ENCODE peak calls at places on chromosome 19, in nine cellular contexts. One of them, this sample, is unnamed.
A peak's percentile ranks its signal among the peaks of the same experiment; 100 is the strongest.

GRCh38 chr19:17645339-17645963 is 42.7 kb downstream of the UNC13A start:
- DNase-seq in GM03348: no peak
- DNase-seq in nephron progenitor cell: no peak
- DNase-seq in HTR-8/SVneo: no peak
- DNase-seq in effector memory CD8-positive, alpha-beta T cell: no peak
- DNase-seq in small intestine: no peak
- DNase-seq in GM20000: no peak
- DNase-seq in lung microvascular endothelial cell: no peak
- DNase-seq in colonic mucosa: no peak
- DNase-seq in this sample: no peak

GRCh38 chr19:4580021-4580901 is 20.8 kb upstream of the SEMA6B start:
- DNase-seq in GM03348: no peak
- DNase-seq in nephron progenitor cell: peak; percentile 41
- DNase-seq in HTR-8/SVneo: no peak
- DNase-seq in effector memory CD8-positive, alpha-beta T cell: no peak
- DNase-seq in small intestine: no peak
- DNase-seq in GM20000: no peak
- DNase-seq in lung microvascular endothelial cell: no peak
- DNase-seq in colonic mucosa: no peak
- DNase-seq in this sample: no peak

GRCh38 chr19:10805758-10806247 is 30.2 kb downstream of the TMED1 start:
- DNase-seq in GM03348: no peak
- DNase-seq in nephron progenitor cell: no peak
- DNase-seq in HTR-8/SVneo: no peak
- DNase-seq in effector memory CD8-positive, alpha-beta T cell: no peak
- DNase-seq in small intestine: no peak
- DNase-seq in GM20000: no peak
- DNase-seq in lung microvascular endothelial cell: no peak
- DNase-seq in colonic mucosa: no peak
- DNase-seq in this sample: no peak

GRCh38 chr19:38513762-38514167 is 80.3 kb downstream of the RYR1 start:
- DNase-seq in GM03348: no peak
- DNase-seq in nephron progenitor cell: no peak
- DNase-seq in HTR-8/SVneo: no peak
- DNase-seq in effector memory CD8-positive, alpha-beta T cell: no peak
- DNase-seq in small intestine: no peak
- DNase-seq in GM20000: no peak
- DNase-seq in lung microvascular endothelial cell: no peak
- DNase-seq in colonic mucosa: no peak
- DNase-seq in this sample: no peak

GRCh38 chr19:5929646-5930045 is 15.6 kb downstream of the CAPS start:
- DNase-seq in GM03348: no peak
- DNase-seq in nephron progenitor cell: no peak
- DNase-seq in HTR-8/SVneo: no peak
- DNase-seq in effector memory CD8-positive, alpha-beta T cell: no peak
- DNase-seq in small intestine: no peak
- DNase-seq in GM20000: no peak
- DNase-seq in lung microvascular endothelial cell: no peak
- DNase-seq in colonic mucosa: no peak
- DNase-seq in this sample: no peak

GRCh38 chr19:40305403-40305802 is 20.3 kb upstream of the AKT2 start:
- DNase-seq in GM03348: peak; percentile 91
- DNase-seq in nephron progenitor cell: peak; percentile 83
- DNase-seq in HTR-8/SVneo: peak; percentile 88
- DNase-seq in effector memory CD8-positive, alpha-beta T cell: peak; percentile 61
- DNase-seq in small intestine: peak; percentile 84
- DNase-seq in GM20000: peak; percentile 84
- DNase-seq in lung microvascular endothelial cell: peak; percentile 92
- DNase-seq in colonic mucosa: peak; percentile 80
- DNase-seq in this sample: no peak

GRCh38 chr19:16828990-16829821 is at the start of gene SIN3B:
- DNase-seq in GM03348: peak; percentile 98
- DNase-seq in nephron progenitor cell: peak; percentile 87
- DNase-seq in HTR-8/SVneo: peak; percentile 93
- DNase-seq in effector memory CD8-positive, alpha-beta T cell: peak; percentile 93
- DNase-seq in small intestine: peak; percentile 91
- DNase-seq in GM20000: peak; percentile 97
- DNase-seq in lung microvascular endothelial cell: peak; percentile 91
- DNase-seq in colonic mucosa: peak; percentile 89
- DNase-seq in this sample: peak; percentile 96

GRCh38 chr19:40503300-40503699 is 36.5 kb downstream of the SPTBN4 start:
- DNase-seq in GM03348: no peak
- DNase-seq in nephron progenitor cell: no peak
- DNase-seq in HTR-8/SVneo: no peak
- DNase-seq in effector memory CD8-positive, alpha-beta T cell: no peak
- DNase-seq in small intestine: peak; percentile 10
- DNase-seq in GM20000: no peak
- DNase-seq in lung microvascular endothelial cell: no peak
- DNase-seq in colonic mucosa: no peak
- DNase-seq in this sample: no peak

GRCh38 chr19:27971071-27971470 is 1241.9 kb downstream of the UQCRFS1 start:
- DNase-seq in GM03348: peak; percentile 38
- DNase-seq in nephron progenitor cell: peak; percentile 12
- DNase-seq in HTR-8/SVneo: no peak
- DNase-seq in effector memory CD8-positive, alpha-beta T cell: no peak
- DNase-seq in small intestine: no peak
- DNase-seq in GM20000: no peak
- DNase-seq in lung microvascular endothelial cell: no peak
- DNase-seq in colonic mucosa: no peak
- DNase-seq in this sample: no peak

GRCh38 chr19:19485161-19485997 is 30.0 kb downstream of the TSSK6 start:
- DNase-seq in GM03348: no peak
- DNase-seq in nephron progenitor cell: no peak
- DNase-seq in HTR-8/SVneo: no peak
- DNase-seq in effector memory CD8-positive, alpha-beta T cell: no peak
- DNase-seq in small intestine: no peak
- DNase-seq in GM20000: no peak
- DNase-seq in lung microvascular endothelial cell: peak; percentile 48
- DNase-seq in colonic mucosa: no peak
- DNase-seq in this sample: no peak

GRCh38 chr19:58439576-58440554 is at the start of gene ZNF132:
- DNase-seq in GM03348: peak; percentile 98
- DNase-seq in nephron progenitor cell: peak; percentile 86
- DNase-seq in HTR-8/SVneo: peak; percentile 96
- DNase-seq in effector memory CD8-positive, alpha-beta T cell: peak; percentile 90
- DNase-seq in small intestine: peak; percentile 100
- DNase-seq in GM20000: peak; percentile 94
- DNase-seq in lung microvascular endothelial cell: peak; percentile 100
- DNase-seq in colonic mucosa: peak; percentile 97
- DNase-seq in this sample: peak; percentile 96

GRCh38 chr19:7795555-7796161 is 32.6 kb downstream of the CLEC4M start:
- DNase-seq in GM03348: no peak
- DNase-seq in nephron progenitor cell: no peak
- DNase-seq in HTR-8/SVneo: no peak
- DNase-seq in effector memory CD8-positive, alpha-beta T cell: no peak
- DNase-seq in small intestine: no peak
- DNase-seq in GM20000: no peak
- DNase-seq in lung microvascular endothelial cell: peak; percentile 4
- DNase-seq in colonic mucosa: no peak
- DNase-seq in this sample: no peak

GRCh38 chr19:38375748-38376147 is 1.4 kb downstream of the PSMD8 start:
- DNase-seq in GM03348: peak; percentile 68
- DNase-seq in nephron progenitor cell: no peak
- DNase-seq in HTR-8/SVneo: no peak
- DNase-seq in effector memory CD8-positive, alpha-beta T cell: no peak
- DNase-seq in small intestine: no peak
- DNase-seq in GM20000: no peak
- DNase-seq in lung microvascular endothelial cell: no peak
- DNase-seq in colonic mucosa: no peak
- DNase-seq in this sample: no peak

GRCh38 chr19:16330368-16330801 is 5.8 kb downstream of the KLF2 start:
- DNase-seq in GM03348: peak; percentile 79
- DNase-seq in nephron progenitor cell: no peak
- DNase-seq in HTR-8/SVneo: peak; percentile 91
- DNase-seq in effector memory CD8-positive, alpha-beta T cell: peak; percentile 91
- DNase-seq in small intestine: peak; percentile 49
- DNase-seq in GM20000: peak; percentile 81
- DNase-seq in lung microvascular endothelial cell: peak; percentile 71
- DNase-seq in colonic mucosa: peak; percentile 69
- DNase-seq in this sample: peak; percentile 95

GRCh38 chr19:10701955-10702307 is 692 bp downstream of the QTRT1 start:
- DNase-seq in GM03348: no peak
- DNase-seq in nephron progenitor cell: peak; percentile 61
- DNase-seq in HTR-8/SVneo: peak; percentile 29
- DNase-seq in effector memory CD8-positive, alpha-beta T cell: no peak
- DNase-seq in small intestine: no peak
- DNase-seq in GM20000: peak; percentile 65
- DNase-seq in lung microvascular endothelial cell: peak; percentile 20
- DNase-seq in colonic mucosa: peak; percentile 41
- DNase-seq in this sample: no peak

GRCh38 chr19:6572217-6572616 is 18.7 kb downstream of the CD70 start:
- DNase-seq in GM03348: no peak
- DNase-seq in nephron progenitor cell: no peak
- DNase-seq in HTR-8/SVneo: no peak
- DNase-seq in effector memory CD8-positive, alpha-beta T cell: no peak
- DNase-seq in small intestine: no peak
- DNase-seq in GM20000: no peak
- DNase-seq in lung microvascular endothelial cell: no peak
- DNase-seq in colonic mucosa: no peak
- DNase-seq in this sample: no peak

GRCh38 chr19:40191836-40192646 is 815 bp downstream of the MAP3K10 start:
- DNase-seq in GM03348: peak; percentile 75
- DNase-seq in nephron progenitor cell: peak; percentile 74
- DNase-seq in HTR-8/SVneo: peak; percentile 32
- DNase-seq in effector memory CD8-positive, alpha-beta T cell: no peak
- DNase-seq in small intestine: no peak
- DNase-seq in GM20000: peak; percentile 75
- DNase-seq in lung microvascular endothelial cell: peak; percentile 30
- DNase-seq in colonic mucosa: peak; percentile 23
- DNase-seq in this sample: no peak

GRCh38 chr19:45164577-45165335 is 4.0 kb upstream of the NKPD1 start:
- DNase-seq in GM03348: peak; percentile 76
- DNase-seq in nephron progenitor cell: peak; percentile 46
- DNase-seq in HTR-8/SVneo: no peak
- DNase-seq in effector memory CD8-positive, alpha-beta T cell: peak; percentile 40
- DNase-seq in small intestine: peak; percentile 53
- DNase-seq in GM20000: peak; percentile 88
- DNase-seq in lung microvascular endothelial cell: peak; percentile 22
- DNase-seq in colonic mucosa: peak; percentile 75
- DNase-seq in this sample: no peak

GRCh38 chr19:16052353-16052752 is 23.9 kb upstream of the TPM4 start:
- DNase-seq in GM03348: no peak
- DNase-seq in nephron progenitor cell: no peak
- DNase-seq in HTR-8/SVneo: no peak
- DNase-seq in effector memory CD8-positive, alpha-beta T cell: no peak
- DNase-seq in small intestine: no peak
- DNase-seq in GM20000: no peak
- DNase-seq in lung microvascular endothelial cell: no peak
- DNase-seq in colonic mucosa: no peak
- DNase-seq in this sample: no peak

GRCh38 chr19:3774621-3775373 is 2.8 kb upstream of the RAX2 start:
- DNase-seq in GM03348: no peak
- DNase-seq in nephron progenitor cell: no peak
- DNase-seq in HTR-8/SVneo: no peak
- DNase-seq in effector memory CD8-positive, alpha-beta T cell: no peak
- DNase-seq in small intestine: no peak
- DNase-seq in GM20000: no peak
- DNase-seq in lung microvascular endothelial cell: no peak
- DNase-seq in colonic mucosa: no peak
- DNase-seq in this sample: no peak

GRCh38 chr19:51520710-51521109 is 10.8 kb downstream of the SIGLEC6 start:
- DNase-seq in GM03348: no peak
- DNase-seq in nephron progenitor cell: no peak
- DNase-seq in HTR-8/SVneo: no peak
- DNase-seq in effector memory CD8-positive, alpha-beta T cell: no peak
- DNase-seq in small intestine: no peak
- DNase-seq in GM20000: no peak
- DNase-seq in lung microvascular endothelial cell: no peak
- DNase-seq in colonic mucosa: no peak
- DNase-seq in this sample: no peak

GRCh38 chr19:40613669-40614594 is 12.8 kb downstream of the LTBP4 start:
- DNase-seq in GM03348: peak; percentile 90
- DNase-seq in nephron progenitor cell: peak; percentile 81
- DNase-seq in HTR-8/SVneo: no peak
- DNase-seq in effector memory CD8-positive, alpha-beta T cell: peak; percentile 83
- DNase-seq in small intestine: peak; percentile 90
- DNase-seq in GM20000: peak; percentile 93
- DNase-seq in lung microvascular endothelial cell: peak; percentile 54
- DNase-seq in colonic mucosa: peak; percentile 93
- DNase-seq in this sample: no peak

GRCh38 chr19:49333426-49334288 is 1.5 kb upstream of the CD37 start:
- DNase-seq in GM03348: no peak
- DNase-seq in nephron progenitor cell: no peak
- DNase-seq in HTR-8/SVneo: no peak
- DNase-seq in effector memory CD8-positive, alpha-beta T cell: peak; percentile 59
- DNase-seq in small intestine: peak; percentile 25
- DNase-seq in GM20000: peak; percentile 73
- DNase-seq in lung microvascular endothelial cell: peak; percentile 46
- DNase-seq in colonic mucosa: peak; percentile 36
- DNase-seq in this sample: peak; percentile 88

GRCh38 chr19:343941-344624 is 513 bp downstream of the MIER2 start:
- DNase-seq in GM03348: peak; percentile 89
- DNase-seq in nephron progenitor cell: peak; percentile 69
- DNase-seq in HTR-8/SVneo: peak; percentile 69
- DNase-seq in effector memory CD8-positive, alpha-beta T cell: no peak
- DNase-seq in small intestine: peak; percentile 15
- DNase-seq in GM20000: no peak
- DNase-seq in lung microvascular endothelial cell: peak; percentile 43
- DNase-seq in colonic mucosa: no peak
- DNase-seq in this sample: no peak

GRCh38 chr19:3276341-3276799 is 51.9 kb downstream of the CELF5 start:
- DNase-seq in GM03348: no peak
- DNase-seq in nephron progenitor cell: peak; percentile 78
- DNase-seq in HTR-8/SVneo: peak; percentile 73
- DNase-seq in effector memory CD8-positive, alpha-beta T cell: peak; percentile 20
- DNase-seq in small intestine: peak; percentile 52
- DNase-seq in GM20000: peak; percentile 62
- DNase-seq in lung microvascular endothelial cell: peak; percentile 15
- DNase-seq in colonic mucosa: peak; percentile 78
- DNase-seq in this sample: no peak

GRCh38 chr19:35719402-35720162 is 1.8 kb downstream of the KMT2B start:
- DNase-seq in GM03348: no peak
- DNase-seq in nephron progenitor cell: no peak
- DNase-seq in HTR-8/SVneo: no peak
- DNase-seq in effector memory CD8-positive, alpha-beta T cell: no peak
- DNase-seq in small intestine: no peak
- DNase-seq in GM20000: no peak
- DNase-seq in lung microvascular endothelial cell: no peak
- DNase-seq in colonic mucosa: no peak
- DNase-seq in this sample: no peak

GRCh38 chr19:55672418-55672817 is 2.6 kb upstream of the EPN1 start:
- DNase-seq in GM03348: no peak
- DNase-seq in nephron progenitor cell: no peak
- DNase-seq in HTR-8/SVneo: no peak
- DNase-seq in effector memory CD8-positive, alpha-beta T cell: no peak
- DNase-seq in small intestine: no peak
- DNase-seq in GM20000: no peak
- DNase-seq in lung microvascular endothelial cell: no peak
- DNase-seq in colonic mucosa: no peak
- DNase-seq in this sample: no peak

GRCh38 chr19:35990771-35991730 is 3.9 kb upstream of the SDHAF1 start:
- DNase-seq in GM03348: no peak
- DNase-seq in nephron progenitor cell: no peak
- DNase-seq in HTR-8/SVneo: no peak
- DNase-seq in effector memory CD8-positive, alpha-beta T cell: no peak
- DNase-seq in small intestine: no peak
- DNase-seq in GM20000: no peak
- DNase-seq in lung microvascular endothelial cell: no peak
- DNase-seq in colonic mucosa: no peak
- DNase-seq in this sample: no peak

GRCh38 chr19:10896851-10897526 is 25.6 kb downstream of the CARM1 start:
- DNase-seq in GM03348: no peak
- DNase-seq in nephron progenitor cell: no peak
- DNase-seq in HTR-8/SVneo: no peak
- DNase-seq in effector memory CD8-positive, alpha-beta T cell: no peak
- DNase-seq in small intestine: no peak
- DNase-seq in GM20000: no peak
- DNase-seq in lung microvascular endothelial cell: peak; percentile 50
- DNase-seq in colonic mucosa: peak; percentile 40
- DNase-seq in this sample: no peak

GRCh38 chr19:35851213-35852028 is 883 bp downstream of the NPHS1 start:
- DNase-seq in GM03348: no peak
- DNase-seq in nephron progenitor cell: peak; percentile 57
- DNase-seq in HTR-8/SVneo: no peak
- DNase-seq in effector memory CD8-positive, alpha-beta T cell: no peak
- DNase-seq in small intestine: no peak
- DNase-seq in GM20000: no peak
- DNase-seq in lung microvascular endothelial cell: no peak
- DNase-seq in colonic mucosa: no peak
- DNase-seq in this sample: no peak

GRCh38 chr19:5686647-5687359 is 3.3 kb upstream of the RPL36 start:
- DNase-seq in GM03348: peak; percentile 98
- DNase-seq in nephron progenitor cell: peak; percentile 100
- DNase-seq in HTR-8/SVneo: peak; percentile 90
- DNase-seq in effector memory CD8-positive, alpha-beta T cell: peak; percentile 92
- DNase-seq in small intestine: peak; percentile 96
- DNase-seq in GM20000: peak; percentile 100
- DNase-seq in lung microvascular endothelial cell: peak; percentile 95
- DNase-seq in colonic mucosa: peak; percentile 100
- DNase-seq in this sample: peak; percentile 100

This sample was measured in mesenteric fat pad.